ENCODE peak calls at places on chromosomes 16 and 17, in seven cellular contexts. One of them, this sample, is unnamed.

GRCh38 chr17:81961554-81962498 is 839 bp upstream of the NOTUM start:
- DNase-seq in GF-D8: no peak
- DNase-seq in NCI-H460: no peak
- DNase-seq in MCF 10A: no peak
- DNase-seq in endothelial cell: no peak
- DNase-seq in ureter: no peak
- DNase-seq in putamen: no peak
- DNase-seq in this sample: no peak

GRCh38 chr16:25020112-25020591 is 5.0 kb upstream of the ARHGAP17 start:
- DNase-seq in GF-D8: no peak
- DNase-seq in NCI-H460: no peak
- DNase-seq in MCF 10A: no peak
- DNase-seq in endothelial cell: no peak
- DNase-seq in ureter: no peak
- DNase-seq in putamen: no peak
- DNase-seq in this sample: no peak

GRCh38 chr16:54193013-54193655 is 93.5 kb downstream of the IRX3 start:
- DNase-seq in GF-D8: no peak
- DNase-seq in NCI-H460: no peak
- DNase-seq in MCF 10A: no peak
- DNase-seq in endothelial cell: no peak
- DNase-seq in ureter: no peak
- DNase-seq in putamen: no peak
- DNase-seq in this sample: no peak

GRCh38 chr17:38425744-38426143 is 2.5 kb upstream of the ARHGAP23 start:
- DNase-seq in GF-D8: no peak
- DNase-seq in NCI-H460: no peak
- DNase-seq in MCF 10A: no peak
- DNase-seq in endothelial cell: peak; percentile 49
- DNase-seq in ureter: no peak
- DNase-seq in putamen: no peak
- DNase-seq in this sample: no peak

GRCh38 chr17:6279659-6280058 is 155.3 kb downstream of the AIPL1 start:
- DNase-seq in GF-D8: no peak
- DNase-seq in NCI-H460: peak; percentile 2
- DNase-seq in MCF 10A: peak; percentile 79
- DNase-seq in endothelial cell: peak; percentile 16
- DNase-seq in ureter: peak; percentile 65
- DNase-seq in putamen: no peak
- DNase-seq in this sample: peak; percentile 23

GRCh38 chr17:2238432-2239169 is 65.0 kb downstream of the SMG6 start:
- DNase-seq in GF-D8: no peak
- DNase-seq in NCI-H460: no peak
- DNase-seq in MCF 10A: no peak
- DNase-seq in endothelial cell: no peak
- DNase-seq in ureter: no peak
- DNase-seq in putamen: peak; percentile 47
- DNase-seq in this sample: no peak

GRCh38 chr16:4093495-4094137 is 22.6 kb downstream of the ADCY9 start:
- DNase-seq in GF-D8: no peak
- DNase-seq in NCI-H460: no peak
- DNase-seq in MCF 10A: no peak
- DNase-seq in endothelial cell: no peak
- DNase-seq in ureter: no peak
- DNase-seq in putamen: no peak
- DNase-seq in this sample: no peak

GRCh38 chr17:35088647-35088910 is 25.1 kb upstream of the RFFL start:
- DNase-seq in GF-D8: no peak
- DNase-seq in NCI-H460: no peak
- DNase-seq in MCF 10A: no peak
- DNase-seq in endothelial cell: no peak
- DNase-seq in ureter: no peak
- DNase-seq in putamen: no peak
- DNase-seq in this sample: no peak

GRCh38 chr17:50863221-50863843 is 2.8 kb downstream of the TOB1 start:
- DNase-seq in GF-D8: no peak
- DNase-seq in NCI-H460: peak; percentile 65
- DNase-seq in MCF 10A: peak; percentile 63
- DNase-seq in endothelial cell: peak; percentile 63
- DNase-seq in ureter: no peak
- DNase-seq in putamen: peak; percentile 76
- DNase-seq in this sample: no peak

GRCh38 chr17:2299756-2300155 is 3.8 kb downstream of the SMG6 start:
- DNase-seq in GF-D8: no peak
- DNase-seq in NCI-H460: no peak
- DNase-seq in MCF 10A: no peak
- DNase-seq in endothelial cell: no peak
- DNase-seq in ureter: no peak
- DNase-seq in putamen: no peak
- DNase-seq in this sample: no peak

GRCh38 chr17:59244081-59244480 is 23.8 kb downstream of the GDPD1 start:
- DNase-seq in GF-D8: no peak
- DNase-seq in NCI-H460: no peak
- DNase-seq in MCF 10A: no peak
- DNase-seq in endothelial cell: no peak
- DNase-seq in ureter: no peak
- DNase-seq in putamen: no peak
- DNase-seq in this sample: no peak

GRCh38 chr16:10086620-10087019 is 95.6 kb downstream of the GRIN2A start:
- DNase-seq in GF-D8: no peak
- DNase-seq in NCI-H460: no peak
- DNase-seq in MCF 10A: no peak
- DNase-seq in endothelial cell: no peak
- DNase-seq in ureter: no peak
- DNase-seq in putamen: no peak
- DNase-seq in this sample: no peak

GRCh38 chr16:67901734-67902133 is 8.7 kb downstream of the PSKH1 start:
- DNase-seq in GF-D8: no peak
- DNase-seq in NCI-H460: no peak
- DNase-seq in MCF 10A: no peak
- DNase-seq in endothelial cell: no peak
- DNase-seq in ureter: no peak
- DNase-seq in putamen: no peak
- DNase-seq in this sample: no peak

GRCh38 chr17:40562841-40563370 is 2.4 kb downstream of the CCR7 start:
- DNase-seq in GF-D8: no peak
- DNase-seq in NCI-H460: no peak
- DNase-seq in MCF 10A: no peak
- DNase-seq in endothelial cell: no peak
- DNase-seq in ureter: no peak
- DNase-seq in putamen: no peak
- DNase-seq in this sample: no peak

GRCh38 chr16:84933774-84934571 is 77.4 kb downstream of the ZDHHC7 start:
- DNase-seq in GF-D8: no peak
- DNase-seq in NCI-H460: no peak
- DNase-seq in MCF 10A: no peak
- DNase-seq in endothelial cell: no peak
- DNase-seq in ureter: no peak
- DNase-seq in putamen: peak; percentile 58
- DNase-seq in this sample: no peak

GRCh38 chr17:41717408-41718286 is 5.5 kb downstream of the GAST start:
- DNase-seq in GF-D8: no peak
- DNase-seq in NCI-H460: no peak
- DNase-seq in MCF 10A: peak; percentile 78
- DNase-seq in endothelial cell: no peak
- DNase-seq in ureter: no peak
- DNase-seq in putamen: no peak
- DNase-seq in this sample: no peak

GRCh38 chr16:81369888-81370504 is 55.2 kb downstream of the GAN start:
- DNase-seq in GF-D8: no peak
- DNase-seq in NCI-H460: no peak
- DNase-seq in MCF 10A: no peak
- DNase-seq in endothelial cell: no peak
- DNase-seq in ureter: no peak
- DNase-seq in putamen: no peak
- DNase-seq in this sample: no peak

GRCh38 chr17:27082023-27082774 is 211.7 kb upstream of the WSB1 start:
- DNase-seq in GF-D8: no peak
- DNase-seq in NCI-H460: no peak
- DNase-seq in MCF 10A: no peak
- DNase-seq in endothelial cell: no peak
- DNase-seq in ureter: no peak
- DNase-seq in putamen: no peak
- DNase-seq in this sample: no peak

GRCh38 chr17:28097901-28098300 is 55.4 kb downstream of the NLK start:
- DNase-seq in GF-D8: no peak
- DNase-seq in NCI-H460: no peak
- DNase-seq in MCF 10A: no peak
- DNase-seq in endothelial cell: no peak
- DNase-seq in ureter: no peak
- DNase-seq in putamen: no peak
- DNase-seq in this sample: no peak

GRCh38 chr17:42097691-42098661 is at the start of gene ZNF385C:
- DNase-seq in GF-D8: no peak
- DNase-seq in NCI-H460: no peak
- DNase-seq in MCF 10A: no peak
- DNase-seq in endothelial cell: peak; percentile 27
- DNase-seq in ureter: no peak
- DNase-seq in putamen: no peak
- DNase-seq in this sample: no peak

GRCh38 chr17:59844884-59845594 is 47.7 kb downstream of the TUBD1 start:
- DNase-seq in GF-D8: no peak
- DNase-seq in NCI-H460: no peak
- DNase-seq in MCF 10A: peak; percentile 62
- DNase-seq in endothelial cell: no peak
- DNase-seq in ureter: no peak
- DNase-seq in putamen: no peak
- DNase-seq in this sample: no peak

GRCh38 chr16:12245923-12246290 is 269.4 kb downstream of the SNX29 start:
- DNase-seq in GF-D8: no peak
- DNase-seq in NCI-H460: no peak
- DNase-seq in MCF 10A: no peak
- DNase-seq in endothelial cell: no peak
- DNase-seq in ureter: no peak
- DNase-seq in putamen: no peak
- DNase-seq in this sample: no peak

GRCh38 chr17:19387921-19388521 is 1.0 kb upstream of the MFAP4 start:
- DNase-seq in GF-D8: no peak
- DNase-seq in NCI-H460: no peak
- DNase-seq in MCF 10A: peak; percentile 61
- DNase-seq in endothelial cell: no peak
- DNase-seq in ureter: no peak
- DNase-seq in putamen: no peak
- DNase-seq in this sample: no peak

GRCh38 chr16:4763791-4764190 is 3.2 kb downstream of the ZNF500 start:
- DNase-seq in GF-D8: no peak
- DNase-seq in NCI-H460: no peak
- DNase-seq in MCF 10A: no peak
- DNase-seq in endothelial cell: no peak
- DNase-seq in ureter: no peak
- DNase-seq in putamen: no peak
- DNase-seq in this sample: no peak

GRCh38 chr17:694239-694638 is 20.4 kb downstream of the VPS53 start:
- DNase-seq in GF-D8: no peak
- DNase-seq in NCI-H460: peak; percentile 90
- DNase-seq in MCF 10A: peak; percentile 78
- DNase-seq in endothelial cell: no peak
- DNase-seq in ureter: no peak
- DNase-seq in putamen: no peak
- DNase-seq in this sample: no peak

GRCh38 chr16:29994613-29995329 is 646 bp downstream of the HIRIP3 start:
- DNase-seq in GF-D8: no peak
- DNase-seq in NCI-H460: no peak
- DNase-seq in MCF 10A: peak; percentile 79
- DNase-seq in endothelial cell: no peak
- DNase-seq in ureter: peak; percentile 79
- DNase-seq in putamen: no peak
- DNase-seq in this sample: no peak

GRCh38 chr16:50712568-50712914 is 19.1 kb downstream of the NOD2 start:
- DNase-seq in GF-D8: peak; percentile 47
- DNase-seq in NCI-H460: no peak
- DNase-seq in MCF 10A: no peak
- DNase-seq in endothelial cell: no peak
- DNase-seq in ureter: no peak
- DNase-seq in putamen: no peak
- DNase-seq in this sample: no peak

GRCh38 chr17:75740215-75740614 is 19.0 kb downstream of the ITGB4 start:
- DNase-seq in GF-D8: no peak
- DNase-seq in NCI-H460: no peak
- DNase-seq in MCF 10A: no peak
- DNase-seq in endothelial cell: no peak
- DNase-seq in ureter: no peak
- DNase-seq in putamen: no peak
- DNase-seq in this sample: no peak

GRCh38 chr16:73483076-73483791 is 435.3 kb upstream of the ZFHX3 start:
- DNase-seq in GF-D8: no peak
- DNase-seq in NCI-H460: no peak
- DNase-seq in MCF 10A: no peak
- DNase-seq in endothelial cell: no peak
- DNase-seq in ureter: no peak
- DNase-seq in putamen: no peak
- DNase-seq in this sample: no peak

GRCh38 chr17:14214271-14214670 is 22.4 kb downstream of the CDRT15 start:
- DNase-seq in GF-D8: peak; percentile 2
- DNase-seq in NCI-H460: no peak
- DNase-seq in MCF 10A: no peak
- DNase-seq in endothelial cell: no peak
- DNase-seq in ureter: no peak
- DNase-seq in putamen: no peak
- DNase-seq in this sample: no peak

GRCh38 chr17:2707721-2708584 is 3.6 kb downstream of the CLUH start:
- DNase-seq in GF-D8: no peak
- DNase-seq in NCI-H460: no peak
- DNase-seq in MCF 10A: no peak
- DNase-seq in endothelial cell: no peak
- DNase-seq in ureter: no peak
- DNase-seq in putamen: peak; percentile 62
- DNase-seq in this sample: no peak

GRCh38 chr17:9371019-9371418 is 204.6 kb downstream of the STX8 start:
- DNase-seq in GF-D8: no peak
- DNase-seq in NCI-H460: peak; percentile 14
- DNase-seq in MCF 10A: peak; percentile 39
- DNase-seq in endothelial cell: no peak
- DNase-seq in ureter: no peak
- DNase-seq in putamen: no peak
- DNase-seq in this sample: no peak

GRCh38 chr17:79400989-79401703 is 209.7 kb downstream of the RBFOX3 start:
- DNase-seq in GF-D8: no peak
- DNase-seq in NCI-H460: peak; percentile 55
- DNase-seq in MCF 10A: peak; percentile 60
- DNase-seq in endothelial cell: peak; percentile 82
- DNase-seq in ureter: peak; percentile 80
- DNase-seq in putamen: peak; percentile 50
- DNase-seq in this sample: peak; percentile 67

This sample was measured in 8988T.